ENCODE peak calls at places on chromosomes 5 and 9, in five cellular contexts. Q is NT2/D1; Z is progenitor cell of endocrine pancreas; K is upper lobe of right lung; X is activated T-helper 1 cell treated with anti-CD3 and anti-CD28 coated beads, Interleukin-2, amount 50 U/mL, for 16 hours. E is an unnamed sample.

GRCh38 chr9:121557581-121558422 is 58.2 kb upstream of the GGTA1 start:
- DNase-seq in Q (peak; percentile 55), Z (no peak), K (peak; percentile 76), X (no peak), E (no peak)

GRCh38 chr5:98468188-98468869 is 305.1 kb upstream of the RGMB start:
- DNase-seq in Q (no peak), Z (no peak), K (no peak), X (no peak), E (no peak)

GRCh38 chr5:72525816-72526215 is 18.6 kb upstream of the ZNF366 start:
- DNase-seq in Q (no peak), Z (no peak), K (no peak), X (no peak), E (no peak)

GRCh38 chr9:100428871-100429654 is 2.1 kb downstream of the MSANTD3 start:
- DNase-seq in Q (no peak), Z (no peak), K (no peak), X (no peak), E (no peak)

GRCh38 chr5:16007750-16008415 is 171.7 kb downstream of the MARCHF11 start:
- DNase-seq in Q (no peak), Z (no peak), K (no peak), X (no peak), E (no peak)

GRCh38 chr9:98132806-98133631 is 14.0 kb upstream of the TRIM14 start:
- DNase-seq in Q (no peak), Z (no peak), K (no peak), X (no peak), E (no peak)

GRCh38 chr5:57032151-57032551 is 80.2 kb upstream of the MIER3 start:
- DNase-seq in Q (no peak), Z (no peak), K (no peak), X (no peak), E (no peak)

GRCh38 chr9:13444272-13444608 is 164.7 kb upstream of the MPDZ start:
- DNase-seq in Q (no peak), Z (no peak), K (no peak), X (no peak), E (no peak)

GRCh38 chr5:88045931-88046461 is 222.6 kb downstream of the TMEM161B start:
- DNase-seq in Q (no peak), Z (no peak), K (no peak), X (no peak), E (no peak)

GRCh38 chr9:127545196-127546124 is 66.6 kb upstream of the STXBP1 start:
- DNase-seq in Q (no peak), Z (peak; percentile 64), K (peak; percentile 89), X (no peak), E (no peak)

GRCh38 chr5:91848453-91848852 is 465.3 kb upstream of the ARRDC3 start:
- DNase-seq in Q (no peak), Z (no peak), K (no peak), X (no peak), E (no peak)

GRCh38 chr5:67115238-67115637 is 81.4 kb downstream of the CD180 start:
- DNase-seq in Q (no peak), Z (no peak), K (no peak), X (no peak), E (no peak)

GRCh38 chr9:129873563-129873962 is 38.3 kb downstream of the USP20 start:
- DNase-seq in Q (no peak), Z (no peak), K (no peak), X (no peak), E (no peak)

GRCh38 chr9:96006296-96006890 is 130.9 kb downstream of the ERCC6L2 start:
- DNase-seq in Q (no peak), Z (no peak), K (no peak), X (no peak), E (no peak)

GRCh38 chr9:70466976-70467551 is 52.6 kb upstream of the KLF9 start:
- DNase-seq in Q (no peak), Z (no peak), K (no peak), X (no peak), E (no peak)

GRCh38 chr9:34998266-34998665 is 8.7 kb downstream of the DNAJB5 start:
- DNase-seq in Q (no peak), Z (no peak), K (no peak), X (no peak), E (no peak)

GRCh38 chr5:55484531-55484930 is 50.2 kb downstream of the PLPP1 start:
- DNase-seq in Q (peak; percentile 63), Z (no peak), K (no peak), X (no peak), E (no peak)

GRCh38 chr9:8329561-8330283 is 530.1 kb upstream of the DMAC1 start:
- DNase-seq in Q (no peak), Z (no peak), K (no peak), X (no peak), E (no peak)

GRCh38 chr9:114856210-114856941 is 50.5 kb upstream of the TNFSF15 start:
- DNase-seq in Q (no peak), Z (no peak), K (no peak), X (no peak), E (no peak)

E was measured in effector memory CD4-positive, alpha-beta T cell.